ENCODE peak calls at places on chromosomes 2 and 18, in ten cellular contexts. C, I, R, N, S, H, B, V, G and Z are unnamed samples.

GRCh38 chr2:136129601-136130000 is 11.7 kb upstream of the CXCR4 start:
- DNase-seq in I (peak; percentile 40), C (no peak), V (no peak), R (no peak), N (no peak), B (no peak), H (no peak), S (no peak), G (peak; percentile 92), Z (no peak)

GRCh38 chr18:49123431-49123830 is 172.7 kb upstream of the SMAD7 start:
- DNase-seq in S (no peak), G (no peak), V (no peak), C (no peak), B (no peak), R (no peak), I (no peak), N (no peak), H (no peak), Z (no peak)

GRCh38 chr2:58834404-58834803 is 593.3 kb upstream of the FANCL start:
- DNase-seq in V (peak; percentile 74), I (no peak), B (peak; percentile 14), R (peak; percentile 32), S (no peak), C (peak; percentile 43), G (no peak), N (no peak), H (no peak), Z (peak; percentile 60)

GRCh38 chr2:164917296-164917903 is 37.9 kb downstream of the SLC38A11 start:
- DNase-seq in V (peak; percentile 59), G (no peak), I (no peak), R (no peak), N (peak; percentile 41), C (peak; percentile 64), B (peak; percentile 41), S (peak; percentile 19), H (peak; percentile 28), Z (no peak)

GRCh38 chr2:135238651-135239050 is 186.6 kb downstream of the RAB3GAP1 start:
- DNase-seq in B (no peak), R (no peak), G (no peak), N (no peak), V (no peak), I (no peak), C (no peak), H (no peak), S (no peak), Z (no peak)

GRCh38 chr2:232422051-232422450 is 15.4 kb downstream of the ALPG start:
- DNase-seq in G (no peak), I (no peak), N (no peak), C (no peak), S (no peak), H (no peak), B (no peak), R (no peak), V (no peak), Z (no peak)

GRCh38 chr2:144477281-144477942 is 42.5 kb downstream of the ZEB2 start:
- DNase-seq in G (no peak), S (no peak), B (peak; percentile 79), H (no peak), N (no peak), V (no peak), I (no peak), C (no peak), R (no peak), Z (no peak)

GRCh38 chr2:234745347-234745746 is 206.5 kb upstream of the SH3BP4 start:
- DNase-seq in G (no peak), B (no peak), H (no peak), S (no peak), I (no peak), R (no peak), V (no peak), C (no peak), N (no peak), Z (no peak)

GRCh38 chr2:40401896-40402295 is 50.0 kb downstream of the SLC8A1 start:
- DNase-seq in B (peak; percentile 94), N (no peak), S (no peak), R (no peak), H (no peak), V (no peak), G (no peak), I (no peak), C (no peak), Z (no peak)

GRCh38 chr2:219247678-219248642 is 2.7 kb downstream of the STK16 start:
- DNase-seq in V (no peak), N (no peak), G (peak; percentile 85), B (no peak), H (no peak), R (no peak), C (no peak), S (no peak), I (peak; percentile 68), Z (no peak)

DNA sequence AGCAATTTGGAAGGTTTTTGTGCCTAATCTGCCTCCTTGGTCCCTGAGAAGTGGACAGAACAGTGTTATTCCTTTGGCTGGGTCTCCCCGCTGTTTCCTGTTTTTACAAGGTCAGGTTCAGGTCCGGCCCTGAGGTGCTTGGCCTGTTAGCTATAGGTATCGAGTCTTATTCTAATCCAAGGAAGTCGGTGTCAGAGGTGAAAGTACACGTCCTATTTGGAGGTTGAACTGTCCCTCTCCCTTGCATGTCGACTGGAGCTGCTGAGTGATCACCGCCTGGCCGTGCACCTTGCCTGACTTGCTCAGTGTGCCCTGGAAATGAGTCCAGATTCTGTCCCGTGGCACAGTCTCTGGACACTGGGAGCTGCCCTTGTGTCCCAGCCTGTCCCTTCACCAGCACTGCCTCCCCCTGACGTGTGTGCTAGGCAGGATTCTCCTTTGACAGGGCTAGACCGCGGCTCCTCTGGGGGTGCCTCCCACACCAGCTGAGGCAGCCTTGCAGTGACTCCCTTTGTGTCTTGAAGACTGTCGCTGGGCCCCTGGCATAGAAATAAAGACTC is 65.7 kb upstream of the RBM44 start:
- DNase-seq in S (no peak), H (peak; percentile 81), C (peak; percentile 77), N (no peak), B (peak; percentile 40), G (peak; percentile 12), R (no peak), V (peak; percentile 36), I (no peak), Z (no peak)
- H3K4me1 ChIP-seq in S (no peaks in the 10 kb centered on the region), H (peaks cover 59% of the 10 kb centered on the region), C (peaks cover 23% of the 10 kb centered on the region), N (peaks cover 36% of the 10 kb centered on the region), B (peaks cover 17% of the 10 kb centered on the region), G (peaks cover 23% of the 10 kb centered on the region), R (peaks cover 11% of the 10 kb centered on the region), V (peaks cover 13% of the 10 kb centered on the region), I (peaks cover 25% of the 10 kb centered on the region), Z (peaks cover 14% of the 10 kb centered on the region)

GRCh38 chr2:67165141-67165990 is 231.8 kb upstream of the ETAA1 start:
- DNase-seq in H (no peak), C (no peak), S (no peak), N (no peak), V (no peak), G (no peak), R (no peak), B (peak; percentile 71), I (no peak), Z (no peak)

GRCh38 chr2:67156796-67157195 is 240.3 kb upstream of the ETAA1 start:
- DNase-seq in S (no peak), I (no peak), B (no peak), H (no peak), C (no peak), G (no peak), V (no peak), N (no peak), R (no peak), Z (no peak)

GRCh38 chr2:67158718-67159117 is 238.4 kb upstream of the ETAA1 start:
- DNase-seq in V (no peak), R (no peak), I (no peak), C (no peak), S (no peak), N (no peak), B (no peak), H (no peak), G (no peak), Z (no peak)

DNA sequence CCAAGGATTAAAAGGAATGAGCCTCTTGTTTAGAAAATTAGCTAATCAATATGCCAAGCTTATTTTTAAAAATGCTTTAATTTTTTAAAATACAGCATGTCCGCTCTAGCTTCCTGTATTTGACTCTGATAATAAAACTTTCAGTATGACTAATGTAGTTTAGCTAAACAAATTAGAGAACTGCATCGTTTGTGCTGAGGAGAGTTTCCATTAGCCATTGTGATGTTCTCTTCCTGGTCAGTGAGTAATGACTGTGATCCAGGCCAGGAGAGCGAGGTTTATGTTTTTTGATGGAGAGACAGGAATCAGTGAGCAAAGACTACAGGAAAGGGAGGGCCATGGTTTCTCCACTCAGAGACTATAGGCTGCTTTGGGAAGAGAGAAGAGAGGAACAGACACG is 237.2 kb upstream of the ETAA1 start:
- DNase-seq in I (no peak), B (peak; percentile 31), H (no peak), S (no peak), C (no peak), G (no peak), N (no peak), R (no peak), V (no peak), Z (no peak)
- H3K27ac ChIP-seq in I (no peak overlapping the region), B (no peak overlapping the region), H (no peak overlapping the region), S (no peak overlapping the region), C (no peak overlapping the region), G (no peak overlapping the region), N (no peak overlapping the region), R (no peak overlapping the region), V (no peak overlapping the region), Z (no peak overlapping the region)

DNA sequence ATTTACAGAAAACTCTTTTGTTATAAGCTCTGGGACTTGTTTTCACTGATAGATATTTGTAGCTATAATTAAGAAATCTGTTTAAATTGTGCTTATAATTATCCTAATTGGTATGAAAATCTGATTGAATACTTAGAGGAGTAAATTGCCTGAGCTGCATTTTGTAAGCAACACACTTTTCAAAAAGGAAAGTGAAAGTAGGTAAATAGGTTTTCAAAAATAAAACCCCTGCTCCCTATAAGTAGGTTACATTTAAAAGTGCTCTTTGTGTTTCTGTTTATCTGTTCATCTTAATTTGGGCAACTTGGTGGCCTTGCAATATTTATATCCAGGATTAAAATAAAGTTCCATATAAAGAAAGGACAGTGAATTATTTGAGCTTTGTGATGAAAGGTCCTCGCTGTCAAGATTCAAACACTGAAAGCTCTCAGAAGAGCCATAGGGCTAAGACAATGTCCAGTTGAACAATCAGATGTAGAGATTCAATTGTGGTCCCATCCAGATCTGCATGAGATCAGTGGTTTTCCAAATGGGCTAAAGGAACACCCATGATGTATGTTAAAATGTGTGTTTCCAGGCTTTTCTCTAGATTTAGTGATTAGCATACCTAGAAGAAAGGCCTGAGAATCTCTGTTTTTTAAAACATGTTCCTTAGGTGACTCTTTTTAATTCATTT is 371.6 kb downstream of the RPRM start:
- DNase-seq in G (no peak), R (no peak), H (no peak), C (no peak), I (no peak), V (no peak), S (no peak), B (no peak), N (no peak), Z (no peak)
- H3K4me3 ChIP-seq in G (no peak overlapping the region), R (no peak overlapping the region), H (no peak overlapping the region), C (no peak overlapping the region), I (no peak overlapping the region), V (no peak overlapping the region), S (no peak overlapping the region), B (no peak overlapping the region), N (no peak overlapping the region), Z (no peak overlapping the region)

GRCh38 chr2:73981081-73981968 is 3.4 kb upstream of the TET3 start:
- DNase-seq in N (peak; percentile 63), R (peak; percentile 79), B (no peak), I (no peak), C (peak; percentile 79), H (peak; percentile 69), V (peak; percentile 69), S (no peak), G (no peak), Z (no peak)
- H3K4me1 ChIP-seq in N (peaks cover 25% of the 10 kb centered on the region), R (peaks cover 50% of the 10 kb centered on the region), B (peaks cover 12% of the 10 kb centered on the region), I (peaks cover 74% of the 10 kb centered on the region), C (peaks cover 7% of the 10 kb centered on the region), H (peaks cover 35% of the 10 kb centered on the region), V (peaks cover 24% of the 10 kb centered on the region), S (no peaks in the 10 kb centered on the region), G (peaks cover 38% of the 10 kb centered on the region), Z (peaks cover 4% of the 10 kb centered on the region)

GRCh38 chr2:240962371-240963064 is 35.9 kb upstream of the SNED1 start:
- DNase-seq in R (no peak), N (peak; percentile 80), G (no peak), I (peak; percentile 9), S (peak; percentile 52), V (peak; percentile 67), B (no peak), C (peak; percentile 88), H (peak; percentile 63), Z (no peak)
- H3K27ac ChIP-seq in R (no peak overlapping the region), N (peak overlapping the region; percentile 56), G (no peak overlapping the region), I (no peak overlapping the region), S (peak overlapping the region; percentile 70), V (peak overlapping the region; percentile 63), B (peak overlapping the region; percentile 14), C (no peak overlapping the region), H (no peak overlapping the region), Z (no peak overlapping the region)